ENCODE peak calls at places on chromosomes 3 and 15, in six cellular contexts. M is CD4-positive, alpha-beta T cell; R is stimulated activated CD8-positive, alpha-beta memory T cell treated with anti-CD3 and anti-CD28 coated beads, Interleukin-4, amount 100 ng/mL, for 48 hours; S is AG08395; N is right cardiac atrium; B is ACHN. T is an unnamed sample.

GRCh38 chr15:78979456-78980320 is 34.8 kb upstream of the CTSH start:
- DNase-seq in R (peak; percentile 47), N (peak; percentile 38), M (no peak), B (peak; percentile 69), S (peak; percentile 72), T (peak; percentile 63)

GRCh38 chr3:176967525-176967924 is 229.8 kb downstream of the TBL1XR1 start:
- DNase-seq in S (no peak), R (no peak), M (no peak), N (no peak), B (no peak), T (no peak)

GRCh38 chr3:13705702-13706280 is 156.9 kb downstream of the FBLN2 start:
- DNase-seq in B (no peak), S (no peak), M (peak; percentile 25), R (no peak), N (no peak), T (no peak)

GRCh38 chr3:58986654-58987053 is 63.2 kb downstream of the CFAP20DC start:
- DNase-seq in S (no peak), R (no peak), M (no peak), B (no peak), N (no peak), T (no peak)

GRCh38 chr3:116618138-116618537 is 91.4 kb upstream of the TUSC7 start:
- DNase-seq in S (no peak), M (no peak), B (no peak), R (no peak), N (no peak), T (no peak)

GRCh38 chr3:112699436-112699978 is 58.6 kb upstream of the CCDC80 start:
- DNase-seq in M (no peak), N (no peak), R (no peak), B (peak; percentile 52), S (peak; percentile 59), T (peak; percentile 66)

GRCh38 chr15:100338971-100339444 is 2.8 kb downstream of the ADAMTS17 start:
- DNase-seq in N (peak; percentile 65), S (peak; percentile 50), M (peak; percentile 60), B (peak; percentile 70), R (peak; percentile 65), T (peak; percentile 63)

GRCh38 chr3:19994796-19995195 is 17.3 kb downstream of the PP2D1 start:
- DNase-seq in N (no peak), R (no peak), M (no peak), B (no peak), S (peak; percentile 4), T (no peak)

GRCh38 chr3:133644768-133645167 is 17.0 kb downstream of the TOPBP1 start:
- DNase-seq in S (peak; percentile 43), M (no peak), R (no peak), B (peak; percentile 42), N (no peak), T (no peak)

GRCh38 chr3:52521881-52522650 is 11.6 kb downstream of the NT5DC2 start:
- DNase-seq in M (no peak), N (peak; percentile 5), S (no peak), R (no peak), B (no peak), T (no peak)

GRCh38 chr15:24977686-24978085 is 22.9 kb downstream of the SNRPN start:
- DNase-seq in S (no peak), B (no peak), R (no peak), N (no peak), M (no peak), T (no peak)

GRCh38 chr15:87924433-87924832 is 332.1 kb downstream of the NTRK3 start:
- DNase-seq in S (no peak), N (no peak), R (no peak), B (no peak), M (no peak), T (no peak)

GRCh38 chr15:53559364-53560253 is 199.9 kb downstream of the WDR72 start:
- DNase-seq in N (no peak), M (no peak), S (no peak), R (no peak), B (no peak), T (no peak)

GRCh38 chr3:108472011-108472591 is 38.3 kb downstream of the MYH15 start:
- DNase-seq in N (no peak), B (peak; percentile 86), M (no peak), R (no peak), S (peak; percentile 68), T (peak; percentile 82)

GRCh38 chr3:31770822-31771326 is 210.2 kb downstream of the OSBPL10 start:
- DNase-seq in S (no peak), B (no peak), M (no peak), R (no peak), N (no peak), T (no peak)

GRCh38 chr3:86890997-86891396 is 100.0 kb downstream of the VGLL3 start:
- DNase-seq in N (no peak), B (no peak), S (no peak), R (no peak), M (no peak), T (no peak)

GRCh38 chr15:83206971-83207621 is 527 bp downstream of the HDGFL3 start:
- DNase-seq in M (no peak), B (peak; percentile 27), N (peak; percentile 44), R (no peak), S (peak; percentile 50), T (peak; percentile 51)

GRCh38 chr3:13668136-13668535 is 119.2 kb downstream of the FBLN2 start:
- DNase-seq in R (no peak), S (no peak), B (no peak), N (no peak), M (no peak), T (no peak)

GRCh38 chr3:44529927-44530326 is 25.1 kb upstream of the ZKSCAN7 start:
- DNase-seq in B (no peak), N (no peak), S (peak; percentile 23), R (peak; percentile 39), M (no peak), T (no peak)

GRCh38 chr15:73284073-73284472 is 84.7 kb downstream of the HCN4 start:
- DNase-seq in B (peak; percentile 28), S (peak; percentile 57), R (no peak), M (no peak), N (no peak), T (no peak)

GRCh38 chr3:177195242-177195940 is 1.9 kb downstream of the TBL1XR1 start:
- DNase-seq in S (no peak), N (no peak), B (peak; percentile 34), R (peak; percentile 33), M (no peak), T (peak; percentile 10)

GRCh38 chr3:155347901-155348300 is 54.4 kb upstream of the STRIT1 start:
- DNase-seq in R (no peak), S (no peak), B (no peak), M (no peak), N (no peak), T (no peak)

GRCh38 chr3:141183606-141184005 is 48.0 kb upstream of the PXYLP1 start:
- DNase-seq in N (no peak), B (no peak), S (no peak), M (no peak), R (no peak), T (no peak)

GRCh38 chr15:39204031-39204430 is 376.8 kb upstream of the THBS1 start:
- DNase-seq in B (no peak), R (no peak), N (no peak), S (no peak), M (no peak), T (no peak)

GRCh38 chr15:81480645-81481053 is 106.6 kb upstream of the TMC3 start:
- DNase-seq in B (peak; percentile 54), S (peak; percentile 51), R (no peak), M (no peak), N (no peak), T (no peak)

GRCh38 chr15:91118796-91119590 is 18.9 kb downstream of the SV2B start:
- DNase-seq in N (no peak), M (no peak), R (no peak), S (no peak), B (no peak), T (peak; percentile 12)

GRCh38 chr3:159187232-159187631 is 385.4 kb downstream of the MFSD1 start:
- DNase-seq in M (no peak), S (no peak), N (no peak), B (no peak), R (no peak), T (no peak)

GRCh38 chr3:171829841-171830559 is 13.1 kb upstream of the TMEM212 start:
- DNase-seq in N (peak; percentile 82), M (no peak), B (peak; percentile 77), S (peak; percentile 66), R (no peak), T (peak; percentile 74)

GRCh38 chr3:140883428-140883827 is 58.2 kb upstream of the SLC25A36 start:
- DNase-seq in R (no peak), S (no peak), M (no peak), B (no peak), N (no peak), T (no peak)

GRCh38 chr3:191775451-191776233 is 314.7 kb downstream of the PYDC2 start:
- DNase-seq in B (no peak), R (no peak), N (no peak), S (no peak), M (no peak), T (peak; percentile 34)

GRCh38 chr3:66723231-66723630 is 222.4 kb upstream of the LRIG1 start:
- DNase-seq in N (no peak), S (peak; percentile 7), B (no peak), M (no peak), R (no peak), T (no peak)

GRCh38 chr15:33145447-33145846 is 49.1 kb downstream of the FMN1 start:
- DNase-seq in N (no peak), B (no peak), M (no peak), R (no peak), S (no peak), T (no peak)

GRCh38 chr15:75861750-75862402 is 18.6 kb downstream of the UBE2Q2 start:
- DNase-seq in R (no peak), B (no peak), S (no peak), N (no peak), M (no peak), T (no peak)

GRCh38 chr15:67548862-67549651 is 6.6 kb downstream of the MAP2K5 start:
- DNase-seq in S (no peak), N (no peak), B (no peak), M (no peak), R (no peak), T (peak; percentile 82)

GRCh38 chr3:113132571-113132996 is 78.8 kb upstream of the BOC start:
- DNase-seq in M (no peak), S (peak; percentile 83), N (no peak), R (no peak), B (no peak), T (no peak)

T was measured in MG63.